ENCODE peak calls at places on chromosome 12, in eight cellular contexts. T is activated gamma-delta T cell treated with Interleukin-2 at 50 U/mL for 16 hours; E is EH; Q is adrenal gland; L is NCI-H69; I is pulmonary artery endothelial cell; G is stimulated activated effector memory CD8-positive, alpha-beta T cell treated with anti-CD3 and anti-CD28 coated beads, Interleukin-12 subunit alpha, Interleukin-12 subunit beta, amount 100 ng/mL, for 72 hours; M is omental fat pad. Y is an unnamed sample.

GRCh38 chr12:106369624-106370346 is 12.2 kb downstream of the POLR3B start:
- DNase-seq in E (peak; percentile 88), I (peak; percentile 44), M (no peak), T (no peak), G (no peak), Q (no peak), L (no peak), Y (no peak)

GRCh38 chr12:6186114-6186827 is 13.9 kb upstream of the CD9 start:
- DNase-seq in E (no peak), I (no peak), L (no peak), M (no peak), T (no peak), Q (no peak), G (no peak), Y (no peak)

GRCh38 chr12:10130042-10130441 is at the start of gene CLEC7A:
- DNase-seq in G (no peak), T (no peak), E (no peak), Q (no peak), L (no peak), I (no peak), M (no peak), Y (peak; percentile 45)

GRCh38 chr12:64890873-64891468 is 66.5 kb downstream of the TBC1D30 start:
- DNase-seq in G (no peak), E (peak; percentile 70), L (peak; percentile 60), M (no peak), T (no peak), I (no peak), Q (no peak), Y (no peak)

GRCh38 chr12:121224591-121224990 is 14.7 kb downstream of the P2RX4 start:
- DNase-seq in T (peak; percentile 40), I (no peak), Q (no peak), M (no peak), G (no peak), L (no peak), E (no peak), Y (no peak)

GRCh38 chr12:52945389-52946232 is 3.3 kb upstream of the KRT18 start:
- DNase-seq in E (peak; percentile 95), G (no peak), T (no peak), M (no peak), L (no peak), I (no peak), Q (peak; percentile 48), Y (no peak)

GRCh38 chr12:49776858-49777257 is 35.5 kb downstream of the TMBIM6 start:
- DNase-seq in M (no peak), T (no peak), E (no peak), Q (no peak), L (no peak), G (no peak), I (no peak), Y (no peak)

GRCh38 chr12:120750806-120751205 is 25.2 kb downstream of the ACADS start:
- DNase-seq in M (no peak), I (no peak), Q (no peak), E (no peak), G (no peak), T (no peak), L (no peak), Y (no peak)

GRCh38 chr12:20264608-20265114 is 103.7 kb upstream of the PDE3A start:
- DNase-seq in E (peak; percentile 81), T (no peak), L (peak; percentile 2), M (no peak), Q (no peak), I (no peak), G (no peak), Y (no peak)

GRCh38 chr12:123550700-123551099 is 17.2 kb upstream of the RILPL1 start:
- DNase-seq in L (no peak), Q (no peak), T (no peak), M (no peak), I (no peak), G (no peak), E (no peak), Y (no peak)

GRCh38 chr12:121804417-121805111 is 755 bp downstream of the SETD1B start:
- DNase-seq in Q (peak; percentile 50), T (peak; percentile 70), M (no peak), L (peak; percentile 68), I (no peak), G (no peak), E (peak; percentile 41), Y (peak; percentile 84)

GRCh38 chr12:131564843-131565242 is 146.0 kb upstream of the SFSWAP start:
- DNase-seq in G (no peak), M (no peak), I (no peak), E (no peak), Q (no peak), T (no peak), L (peak; percentile 10), Y (no peak)

GRCh38 chr12:81542621-81543020 is 216.5 kb downstream of the PPFIA2 start:
- DNase-seq in E (no peak), G (no peak), M (no peak), T (no peak), L (no peak), I (no peak), Q (no peak), Y (no peak)

GRCh38 chr12:4275869-4276253 is 2.3 kb downstream of the CCND2 start:
- DNase-seq in L (no peak), Q (peak; percentile 70), M (no peak), E (no peak), T (no peak), I (no peak), G (no peak), Y (no peak)

GRCh38 chr12:65882504-65882903 is 58.2 kb downstream of the HMGA2 start:
- DNase-seq in T (no peak), Q (no peak), E (no peak), L (no peak), G (no peak), M (no peak), I (no peak), Y (no peak)

GRCh38 chr12:78885466-78885865 is 20.9 kb downstream of the SYT1 start:
- DNase-seq in Q (no peak), E (no peak), M (no peak), I (no peak), G (no peak), L (peak; percentile 92), T (no peak), Y (no peak)

GRCh38 chr12:107096571-107096970 is 3.2 kb upstream of the CRY1 start:
- DNase-seq in E (no peak), L (no peak), T (no peak), G (no peak), M (no peak), Q (no peak), I (no peak), Y (no peak)

GRCh38 chr12:102616692-102617091 is 136.3 kb upstream of the IGF1 start:
- DNase-seq in Q (no peak), T (no peak), E (no peak), G (no peak), L (no peak), M (no peak), I (no peak), Y (no peak)

GRCh38 chr12:112870267-112870980 is 36.3 kb upstream of the OAS1 start:
- DNase-seq in M (no peak), T (no peak), I (no peak), L (no peak), G (no peak), Q (no peak), E (no peak), Y (peak; percentile 63)

GRCh38 chr12:92675092-92675865 is 27.5 kb upstream of the PLEKHG7 start:
- DNase-seq in M (no peak), E (no peak), T (no peak), L (no peak), G (peak; percentile 52), Q (no peak), I (no peak), Y (no peak)

GRCh38 chr12:56687225-56688128 is 607 bp downstream of the PTGES3 start:
- DNase-seq in I (no peak), E (peak; percentile 45), L (peak; percentile 79), Q (peak; percentile 72), G (peak; percentile 81), T (peak; percentile 77), M (no peak), Y (peak; percentile 83)

GRCh38 chr12:10717410-10717809 is 5.7 kb downstream of the YBX3 start:
- DNase-seq in L (no peak), G (no peak), Q (no peak), I (peak; percentile 49), M (no peak), T (no peak), E (peak; percentile 37), Y (no peak)

GRCh38 chr12:67663121-67663520 is 14.6 kb downstream of the DYRK2 start:
- DNase-seq in M (no peak), L (peak; percentile 6), T (no peak), I (no peak), G (no peak), Q (no peak), E (peak; percentile 97), Y (no peak)

GRCh38 chr12:128467882-128468281 is 200.9 kb downstream of the TMEM132C start:
- DNase-seq in T (no peak), G (no peak), L (peak; percentile 45), Q (no peak), E (no peak), M (no peak), I (no peak), Y (no peak)

GRCh38 chr12:132761032-132761910 is at the start of gene ANKLE2:
- DNase-seq in E (peak; percentile 86), T (peak; percentile 58), Q (peak; percentile 75), L (peak; percentile 77), I (no peak), M (no peak), G (peak; percentile 85), Y (peak; percentile 62)

GRCh38 chr12:63965936-63966602 is 121.6 kb downstream of the SRGAP1 start:
- DNase-seq in E (peak; percentile 71), Q (no peak), M (no peak), T (no peak), G (no peak), I (no peak), L (no peak), Y (no peak)

GRCh38 chr12:57802607-57803006 is 15.9 kb downstream of the AVIL start:
- DNase-seq in M (no peak), L (no peak), Q (no peak), T (no peak), I (no peak), E (no peak), G (no peak), Y (no peak)

GRCh38 chr12:26845057-26845666 is 12.2 kb upstream of the ITPR2 start:
- DNase-seq in T (no peak), Q (peak; percentile 80), G (no peak), M (peak; percentile 45), L (peak; percentile 28), I (no peak), E (peak; percentile 62), Y (no peak)

GRCh38 chr12:45290218-45290609 is 74.3 kb downstream of the ANO6 start:
- DNase-seq in T (no peak), G (no peak), I (no peak), M (no peak), E (peak; percentile 86), Q (no peak), L (peak; percentile 41), Y (no peak)

GRCh38 chr12:124822218-124822617 is 41.4 kb downstream of the SCARB1 start:
- DNase-seq in E (no peak), Q (no peak), L (no peak), T (no peak), G (no peak), M (no peak), I (no peak), Y (no peak)

GRCh38 chr12:121217761-121218160 is 7.8 kb downstream of the P2RX4 start:
- DNase-seq in L (no peak), Q (no peak), G (no peak), I (no peak), M (no peak), E (no peak), T (no peak), Y (no peak)

GRCh38 chr12:12511021-12511783 is 51.5 kb downstream of the DUSP16 start:
- DNase-seq in G (no peak), Q (no peak), L (no peak), E (no peak), M (no peak), T (no peak), I (no peak), Y (no peak)

GRCh38 chr12:92096346-92097136 is 49.1 kb downstream of the BTG1 start:
- DNase-seq in T (no peak), L (no peak), Q (no peak), G (no peak), I (no peak), M (no peak), E (peak; percentile 28), Y (no peak)

GRCh38 chr12:51972849-51973273 is 21.4 kb downstream of the ACVR1B start:
- DNase-seq in E (peak; percentile 60), I (peak; percentile 74), T (peak; percentile 50), M (no peak), Q (peak; percentile 46), L (no peak), G (peak; percentile 67), Y (no peak)